ENCODE peak calls at places on chromosome 4, in ten cellular contexts. I is prostate gland, Q is transverse colon, K is A549, V is HCT116, E is body of pancreas, M is breast epithelium, H is H1, D is tibial nerve, O is heart left ventricle. S is an unnamed sample.

GRCh38 chr4:4781936-4782754 is 77.3 kb upstream of the MSX1 start:
- DNase-seq in I (no peak), Q (no peak), K (no peak), V (no peak), E (no peak), M (no peak), H (no peak), D (no peak), O (no peak), S (no peak)

GRCh38 chr4:175456131-175456530 is 355.9 kb downstream of the GPM6A start:
- DNase-seq in I (no peak), Q (no peak), K (no peak), V (no peak), E (no peak), M (no peak), H (no peak), D (no peak), O (no peak), S (no peak)

GRCh38 chr4:92045718-92046117 is 258.0 kb upstream of the GRID2 start:
- DNase-seq in I (no peak), Q (no peak), K (no peak), V (no peak), E (no peak), M (no peak), H (no peak), D (no peak), O (no peak), S (no peak)

GRCh38 chr4:183177001-183177400 is 77.9 kb downstream of the WWC2 start:
- DNase-seq in I (no peak), Q (no peak), K (no peak), V (no peak), E (no peak), M (no peak), H (no peak), D (no peak), O (no peak), S (no peak)

GRCh38 chr4:81724925-81725329 is 253.2 kb upstream of the RASGEF1B start:
- DNase-seq in I (no peak), Q (peak; percentile 53), K (no peak), V (no peak), E (no peak), M (no peak), H (no peak), D (no peak), O (peak; percentile 33), S (peak; percentile 36)

GRCh38 chr4:174406416-174406815 is 115.9 kb downstream of the HPGD start:
- DNase-seq in I (no peak), Q (no peak), K (no peak), V (no peak), E (no peak), M (no peak), H (no peak), D (peak; percentile 43), O (no peak), S (no peak)

GRCh38 chr4:175999944-176000343 is 65.7 kb upstream of the WDR17 start:
- DNase-seq in I (no peak), Q (no peak), K (no peak), V (no peak), E (no peak), M (no peak), H (no peak), D (no peak), O (no peak), S (no peak)

GRCh38 chr4:88866862-88867550 is 169.4 kb upstream of the NAP1L5 start:
- DNase-seq in I (no peak), Q (no peak), K (no peak), V (no peak), E (no peak), M (no peak), H (no peak), D (no peak), O (no peak), S (no peak)

GRCh38 chr4:77734928-77735327 is 84.2 kb downstream of the CNOT6L start:
- DNase-seq in I (no peak), Q (peak; percentile 10), K (no peak), V (no peak), E (no peak), M (no peak), H (peak; percentile 2), D (no peak), O (no peak), S (no peak)

GRCh38 chr4:24024157-24024556 is 134.3 kb upstream of the PPARGC1A start:
- DNase-seq in I (no peak), Q (no peak), K (no peak), V (no peak), E (no peak), M (no peak), H (no peak), D (no peak), O (no peak), S (no peak)

GRCh38 chr4:37802068-37802666 is 24.3 kb upstream of the PGM2 start:
- DNase-seq in I (peak; percentile 33), Q (peak; percentile 68), K (peak; percentile 27), V (peak; percentile 86), E (peak; percentile 69), M (peak; percentile 55), H (no peak), D (no peak), O (peak; percentile 48), S (peak; percentile 62)

GRCh38 chr4:186881521-186882220 is 158.0 kb upstream of the FAT1 start:
- DNase-seq in I (no peak), Q (no peak), K (no peak), V (peak; percentile 84), E (no peak), M (no peak), H (no peak), D (no peak), O (no peak), S (no peak)

DNA sequence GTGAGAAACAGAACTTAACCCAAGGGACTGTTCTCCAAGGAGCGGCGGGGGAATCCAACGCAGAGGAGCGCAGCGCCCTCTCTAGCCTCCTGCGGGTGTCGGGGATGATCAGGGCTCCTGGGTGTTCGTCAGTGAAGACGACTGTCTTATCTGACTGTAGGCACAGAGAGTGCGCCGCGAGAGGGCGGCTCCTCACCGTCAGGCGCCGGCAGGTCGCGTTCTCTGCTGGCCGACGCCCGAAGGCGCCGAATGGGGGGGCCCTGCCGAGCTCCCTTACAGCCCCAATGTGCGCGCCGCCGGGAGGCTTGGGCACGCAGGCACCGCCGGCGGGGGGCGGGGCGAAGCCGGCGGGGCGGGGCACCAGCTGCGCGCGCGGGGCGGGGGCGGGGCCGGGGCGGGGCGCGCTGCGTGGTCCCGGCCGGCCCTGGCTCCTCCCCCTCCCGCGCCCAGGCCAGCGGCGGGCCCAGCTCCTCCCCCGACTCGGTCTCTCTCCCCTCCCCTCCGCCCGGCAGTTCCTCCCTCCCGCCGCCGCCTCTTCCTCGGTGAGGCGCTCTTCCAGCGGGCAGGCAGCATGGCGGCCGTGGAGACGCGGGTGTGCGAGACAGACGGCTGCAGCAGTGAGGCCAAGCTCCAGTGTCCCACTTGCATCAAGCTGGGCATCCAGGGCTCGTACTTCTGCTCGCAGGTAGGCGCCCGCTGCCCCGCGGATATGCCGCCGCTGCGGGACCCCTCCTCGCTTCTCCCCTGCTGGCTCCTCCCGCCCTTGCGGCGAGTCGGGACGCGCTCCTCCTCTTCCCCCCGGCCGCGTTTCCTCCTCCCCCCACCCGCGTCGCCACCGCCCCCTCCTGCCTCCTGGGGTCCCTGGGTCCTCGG is at the start of gene METAP1:
- DNase-seq in I (peak; percentile 98), Q (peak; percentile 97), K (peak; percentile 82), V (peak; percentile 94), E (peak; percentile 93), M (peak; percentile 86), H (peak; percentile 93), D (peak; percentile 81), O (peak; percentile 94), S (peak; percentile 98)
- TF ChIP-seq POLR2A in I (peak; percentile 82), Q (peak; percentile 80), K (peak; percentile 88), V (peak; percentile 63), E (peak; percentile 86), M (no peak), H (peak; percentile 91), D (peak; percentile 13), O (peak; percentile 69), S (peak; percentile 75)

GRCh38 chr4:170214731-170215130 is 125.0 kb upstream of the AADAT start:
- DNase-seq in I (no peak), Q (no peak), K (no peak), V (no peak), E (no peak), M (no peak), H (no peak), D (no peak), O (no peak), S (no peak)

GRCh38 chr4:170214101-170214500 is 124.3 kb upstream of the AADAT start:
- DNase-seq in I (no peak), Q (no peak), K (no peak), V (no peak), E (no peak), M (no peak), H (no peak), D (no peak), O (no peak), S (no peak)
- H3K9me3 ChIP-seq in I (no peaks in the 10 kb centered on the region), Q (no peaks in the 10 kb centered on the region), K (no peaks in the 10 kb centered on the region), V (no peaks in the 10 kb centered on the region), E (no peaks in the 10 kb centered on the region), M (peaks cover 11% of the 10 kb centered on the region), H (peaks cover 23% of the 10 kb centered on the region), D (no peaks in the 10 kb centered on the region), O (peaks cover 25% of the 10 kb centered on the region), S (no peaks in the 10 kb centered on the region)

DNA sequence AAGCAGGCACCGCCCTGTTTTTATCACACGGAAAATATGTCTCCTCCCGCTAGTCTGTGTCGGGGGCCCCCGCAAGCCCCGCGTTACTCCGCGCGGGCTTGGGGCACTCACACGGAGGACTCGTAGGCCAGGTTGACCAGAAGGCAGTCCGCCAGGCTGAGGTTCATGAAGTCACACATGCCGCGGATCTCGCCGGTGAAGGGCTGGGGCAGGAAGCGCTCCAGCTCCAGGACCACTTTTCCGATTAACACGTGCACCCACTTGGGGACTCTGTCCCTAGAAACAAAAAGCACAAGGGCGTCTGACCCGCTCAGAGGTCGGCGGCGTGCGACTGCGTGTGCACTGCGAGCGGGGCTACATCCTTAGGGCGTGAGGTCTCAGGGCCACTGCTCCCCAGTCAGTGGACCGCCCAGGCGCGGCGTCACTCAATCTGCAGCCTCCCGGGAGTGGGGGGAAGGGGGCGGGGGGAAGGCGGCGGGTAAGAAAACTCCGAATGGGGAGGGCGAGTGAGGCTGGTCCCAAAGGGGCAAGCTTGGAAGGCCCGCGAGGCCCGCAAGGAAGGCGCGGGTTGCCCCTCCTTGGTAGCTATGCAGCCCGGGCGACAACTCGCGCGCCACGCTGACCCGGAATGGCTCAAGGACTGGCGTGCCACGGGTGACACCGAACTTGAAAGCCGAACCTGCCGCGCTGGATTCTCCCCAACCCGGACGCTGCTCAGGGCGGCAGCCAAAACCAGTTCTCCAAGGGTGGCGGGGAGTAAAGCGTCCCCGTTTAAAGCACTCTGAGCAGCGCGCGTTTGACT is 722 bp downstream of the NAAA start:
- DNase-seq in I (peak; percentile 53), Q (peak; percentile 85), K (peak; percentile 84), V (peak; percentile 36), E (peak; percentile 63), M (peak; percentile 63), H (no peak), D (peak; percentile 54), O (peak; percentile 80), S (peak; percentile 91)
- TF ChIP-seq POLR2A in I (no peak), Q (peak; percentile 53), K (peak; percentile 62), V (no peak), E (peak; percentile 43), M (no peak), H (no peak), D (no peak), O (no peak), S (peak; percentile 42)

DNA sequence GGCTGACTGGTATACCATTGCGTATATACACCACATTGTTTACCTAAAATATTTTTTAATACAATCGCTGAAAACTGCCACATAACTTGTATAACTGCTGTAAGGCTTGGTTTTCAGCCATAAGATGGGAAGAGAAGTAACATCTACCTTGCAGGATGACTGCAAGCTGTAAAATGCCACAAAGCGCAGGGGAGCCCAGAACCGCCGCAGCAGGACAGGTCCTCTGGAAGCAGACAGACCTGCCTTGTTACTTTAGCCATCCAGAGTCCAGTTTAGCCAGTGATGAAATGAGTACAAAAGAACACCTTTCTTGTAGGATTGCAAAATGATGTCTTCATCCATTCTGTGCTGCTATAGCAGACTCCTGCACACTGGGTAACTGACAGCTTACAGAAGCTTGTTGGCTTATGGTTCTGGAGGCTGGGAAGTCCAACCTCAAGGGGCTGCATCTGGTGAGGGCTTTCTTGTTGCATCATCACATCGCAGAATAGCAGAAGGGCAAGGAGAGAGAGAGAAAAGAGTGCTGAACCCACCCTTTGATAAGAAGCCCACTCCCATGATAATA is 4.1 kb upstream of the CTBP1 start:
- DNase-seq in I (no peak), Q (no peak), K (no peak), V (no peak), E (no peak), M (no peak), H (no peak), D (no peak), O (no peak), S (no peak)
- H3K9me3 ChIP-seq in I (no peaks in the 10 kb centered on the region), Q (no peaks in the 10 kb centered on the region), K (peaks cover 58% of the 10 kb centered on the region), V (peaks cover 5% of the 10 kb centered on the region), E (no peaks in the 10 kb centered on the region), M (no peaks in the 10 kb centered on the region), H (peaks cover 38% of the 10 kb centered on the region), D (no peaks in the 10 kb centered on the region), O (no peaks in the 10 kb centered on the region), S (no peaks in the 10 kb centered on the region)

S was measured in Peyer's patch.